ENCODE peak calls at places on chromosomes 7 and 10, in ten cellular contexts. B is HCT116, U is psoas muscle, Z is NCI-H187, O is GM20000, V is MCF 10A, F is GM12891, M is GM03348, W is EL, S is sciatic nerve. H is an unnamed sample.

GRCh38 chr7:66883716-66884115 is 37.3 kb upstream of the TMEM248 start:
- DNase-seq in B (no peak), U (no peak), Z (no peak), O (no peak), V (peak), F (no peak), M (no peak), W (peak), S (no peak), H (no peak)

GRCh38 chr7:23712368-23713284 is 2.6 kb downstream of the STK31 start:
- DNase-seq in B (peak), U (no peak), Z (no peak), O (peak), V (peak), F (peak), M (peak), W (peak), S (no peak), H (peak)

GRCh38 chr10:63664341-63664885 is 143.2 kb downstream of the REEP3 start:
- DNase-seq in B (no peak), U (no peak), Z (no peak), O (no peak), V (no peak), F (no peak), M (no peak), W (no peak), S (no peak), H (no peak)

GRCh38 chr10:43006490-43006889 is 70.4 kb upstream of the RET start:
- DNase-seq in B (no peak), U (no peak), Z (no peak), O (no peak), V (no peak), F (no peak), M (no peak), W (no peak), S (no peak), H (no peak)

GRCh38 chr7:66055321-66055956 is 20.2 kb upstream of the ASL start:
- DNase-seq in B (no peak), U (no peak), Z (no peak), O (no peak), V (peak), F (no peak), M (no peak), W (peak), S (peak), H (no peak)

GRCh38 chr7:36777062-36777461 is 52.8 kb upstream of the AOAH start:
- DNase-seq in B (no peak), U (no peak), Z (no peak), O (no peak), V (no peak), F (no peak), M (no peak), W (no peak), S (no peak), H (no peak)

GRCh38 chr10:85648279-85648754 is 718.3 kb downstream of the GRID1 start:
- DNase-seq in B (no peak), U (peak), Z (no peak), O (no peak), V (peak), F (no peak), M (no peak), W (no peak), S (no peak), H (peak)

GRCh38 chr7:16930958-16931357 is 49.2 kb upstream of the AGR3 start:
- DNase-seq in B (no peak), U (no peak), Z (no peak), O (no peak), V (no peak), F (no peak), M (no peak), W (no peak), S (no peak), H (no peak)

GRCh38 chr7:1566687-1567081 is 3.1 kb downstream of the PSMG3 start:
- DNase-seq in B (no peak), U (no peak), Z (no peak), O (no peak), V (no peak), F (no peak), M (no peak), W (no peak), S (no peak), H (no peak)

GRCh38 chr10:114376523-114376922 is 27.8 kb downstream of the AFAP1L2 start:
- DNase-seq in B (no peak), U (no peak), Z (no peak), O (no peak), V (no peak), F (no peak), M (no peak), W (no peak), S (no peak), H (no peak)

GRCh38 chr7:128343554-128344430 is at the start of gene RBM28:
- DNase-seq in B (peak), U (peak), Z (peak), O (peak), V (peak), F (peak), M (peak), W (peak), S (peak), H (peak)

GRCh38 chr7:151672706-151673105 is 153.0 kb upstream of the RHEB start:
- DNase-seq in B (no peak), U (no peak), Z (no peak), O (no peak), V (no peak), F (no peak), M (no peak), W (no peak), S (peak), H (no peak)

GRCh38 chr7:95405208-95405607 is 9.0 kb upstream of the PON3 start:
- DNase-seq in B (no peak), U (no peak), Z (no peak), O (no peak), V (no peak), F (no peak), M (no peak), W (no peak), S (no peak), H (no peak)

GRCh38 chr7:77697535-77697831 is 1.2 kb downstream of the RSBN1L start:
- DNase-seq in B (no peak), U (peak), Z (no peak), O (peak), V (no peak), F (no peak), M (peak), W (no peak), S (no peak), H (no peak)

H was measured in kidney glomerular epithelial cell.